ENCODE peak calls at places on chromosomes 5 and 9, in five cellular contexts. R is CD8-positive, alpha-beta T cell; J is activated CD4-positive, alpha-beta T cell treated with anti-CD3 and anti-CD28 coated beads, Interleukin-2, amount 50 U/mL, for 4 hours; W is cardiac fibroblast; T is colonic mucosa. U is an unnamed sample.

GRCh38 chr9:16154570-16155078 is 601.8 kb downstream of the CCDC171 start:
- DNase-seq in J (no peak), W (no peak), T (peak), R (peak), U (peak)

GRCh38 chr9:122346478-122347347 is 24.1 kb upstream of the PTGS1 start:
- DNase-seq in R (no peak), J (no peak), T (peak), W (peak), U (no peak)

GRCh38 chr9:38682713-38683112 is 37.2 kb downstream of the FAM240B start:
- DNase-seq in W (peak), T (no peak), J (no peak), R (no peak), U (no peak)

GRCh38 chr5:80090884-80091166 is 55.7 kb downstream of the THBS4 start:
- DNase-seq in T (no peak), J (no peak), R (no peak), W (no peak), U (no peak)

GRCh38 chr9:81620009-81620405 is 69.3 kb downstream of the TLE1 start:
- DNase-seq in R (no peak), T (no peak), J (no peak), W (no peak), U (no peak)

GRCh38 chr5:29367176-29367833 is 1826.2 kb upstream of the CDH6 start:
- DNase-seq in T (no peak), R (no peak), W (no peak), J (no peak), U (no peak)

GRCh38 chr5:10556331-10556807 is 7.5 kb upstream of the ANKRD33B start:
- DNase-seq in R (no peak), T (no peak), J (no peak), W (peak), U (no peak)

GRCh38 chr5:10600629-10601245 is 36.9 kb downstream of the ANKRD33B start:
- DNase-seq in J (no peak), W (no peak), T (no peak), R (no peak), U (no peak)

GRCh38 chr5:142924135-142924883 is 154.1 kb downstream of the ARHGAP26 start:
- DNase-seq in J (no peak), T (no peak), W (peak), R (peak), U (no peak)

GRCh38 chr9:75589497-75589896 is 301.0 kb upstream of the PCSK5 start:
- DNase-seq in R (no peak), J (no peak), T (no peak), W (no peak), U (no peak)

GRCh38 chr9:105076729-105077128 is 148.8 kb upstream of the ABCA1 start:
- DNase-seq in J (no peak), T (no peak), R (no peak), W (no peak), U (no peak)

GRCh38 chr9:108416321-108416720 is 439.5 kb downstream of the ACTL7B start:
- DNase-seq in W (no peak), R (no peak), T (no peak), J (no peak), U (no peak)

GRCh38 chr9:92950359-92950955 is 3.1 kb downstream of the FGD3 start:
- DNase-seq in J (no peak), T (peak), W (no peak), R (no peak), U (no peak)

GRCh38 chr9:127683723-127684122 is 23.1 kb upstream of the CFAP157 start:
- DNase-seq in W (no peak), R (no peak), J (no peak), T (no peak), U (no peak)

GRCh38 chr5:172235132-172235780 is 41.3 kb downstream of the EFCAB9 start:
- DNase-seq in J (no peak), R (no peak), T (no peak), W (peak), U (no peak)

GRCh38 chr9:110555971-110556370 is 23.6 kb downstream of the SVEP1 start:
- DNase-seq in T (peak), R (no peak), W (peak), J (no peak), U (no peak)

GRCh38 chr5:56746553-56746952 is 68.8 kb upstream of the MAP3K1 start:
- DNase-seq in T (no peak), W (no peak), R (no peak), J (no peak), U (no peak)

GRCh38 chr5:81283976-81284375 is 17.4 kb upstream of the ZCCHC9 start:
- DNase-seq in J (no peak), R (no peak), T (no peak), W (no peak), U (no peak)

GRCh38 chr9:14417230-14417629 is 103.3 kb upstream of the NFIB start:
- DNase-seq in J (no peak), W (peak), R (no peak), T (no peak), U (no peak)

U was measured in activated T-helper 2 cell treated with anti-CD3 and anti-CD28 coated beads, Interferon-gamma antibody, Interleukin-2, Interleukin-4, amounts not matched to agents 10 μg/mL and 5 μg/mL and 100 μg/mL, durations not matched to agents 14 hours and 24 hours and 36 hours.